ENCODE peak calls at places on chromosome 9, in nine cellular contexts. E is activated gamma-delta T cell, K is cerebellum, T is GM20000, V is NCI-H1092 treated with DMSO at 0.1 percent for 48 hours, X is lower leg skin, N is Panc1, Y is D341Med, G is NCI-H146. F is an unnamed sample.

GRCh38 chr9:20702565-20702964 is 18.5 kb downstream of the FOCAD start:
- DNase-seq in E (no peak), K (no peak), T (no peak), V (no peak), X (no peak), N (no peak), Y (no peak), G (no peak), F (no peak)

GRCh38 chr9:115349542-115349941 is 231.6 kb upstream of the TNC start:
- DNase-seq in E (no peak), K (no peak), T (no peak), V (no peak), X (no peak), N (no peak), Y (no peak), G (no peak), F (no peak)

GRCh38 chr9:123772374-123772773 is 157.6 kb downstream of the DENND1A start:
- DNase-seq in E (no peak), K (no peak), T (no peak), V (no peak), X (no peak), N (no peak), Y (no peak), G (no peak), F (no peak)

GRCh38 chr9:137354845-137355420 is 52.9 kb upstream of the NRARP start:
- DNase-seq in E (no peak), K (no peak), T (peak), V (no peak), X (no peak), N (no peak), Y (peak), G (no peak), F (no peak)

GRCh38 chr9:138104251-138105122 is 226.9 kb downstream of the CACNA1B start:
- DNase-seq in E (no peak), K (no peak), T (no peak), V (no peak), X (peak), N (no peak), Y (peak), G (no peak), F (peak)

GRCh38 chr9:100229561-100229960 is 123.2 kb downstream of the TEX10 start:
- DNase-seq in E (no peak), K (no peak), T (no peak), V (peak), X (no peak), N (no peak), Y (no peak), G (no peak), F (no peak)

GRCh38 chr9:13719410-13719809 is 439.9 kb upstream of the MPDZ start:
- DNase-seq in E (no peak), K (no peak), T (no peak), V (no peak), X (no peak), N (no peak), Y (no peak), G (no peak), F (no peak)

GRCh38 chr9:92723299-92723625 is 41.4 kb downstream of the BICD2 start:
- DNase-seq in E (no peak), K (no peak), T (no peak), V (no peak), X (peak), N (no peak), Y (no peak), G (no peak), F (no peak)

GRCh38 chr9:18614651-18615050 is 140.7 kb downstream of the ADAMTSL1 start:
- DNase-seq in E (no peak), K (no peak), T (no peak), V (no peak), X (no peak), N (no peak), Y (no peak), G (no peak), F (no peak)

GRCh38 chr9:127540664-127541041 is 71.4 kb upstream of the STXBP1 start:
- DNase-seq in E (no peak), K (no peak), T (no peak), V (no peak), X (no peak), N (no peak), Y (no peak), G (no peak), F (no peak)

GRCh38 chr9:36623280-36623679 is 50.6 kb downstream of the MELK start:
- DNase-seq in E (no peak), K (no peak), T (no peak), V (no peak), X (no peak), N (no peak), Y (no peak), G (no peak), F (no peak)

GRCh38 chr9:121358747-121359146 is 11.3 kb downstream of the STOM start:
- DNase-seq in E (no peak), K (no peak), T (no peak), V (no peak), X (no peak), N (no peak), Y (no peak), G (no peak), F (no peak)

GRCh38 chr9:134403682-134404301 is 77.5 kb downstream of the RXRA start:
- DNase-seq in E (no peak), K (peak), T (peak), V (no peak), X (peak), N (no peak), Y (no peak), G (no peak), F (peak)

GRCh38 chr9:18384066-18384465 is 89.9 kb upstream of the ADAMTSL1 start:
- DNase-seq in E (no peak), K (no peak), T (no peak), V (no peak), X (no peak), N (no peak), Y (no peak), G (no peak), F (no peak)

GRCh38 chr9:33461474-33461873 is 12.2 kb downstream of the NOL6 start:
- DNase-seq in E (no peak), K (no peak), T (no peak), V (no peak), X (no peak), N (no peak), Y (no peak), G (no peak), F (no peak)

GRCh38 chr9:3732077-3733038 is 206.6 kb upstream of the RFX3 start:
- DNase-seq in E (no peak), K (peak), T (peak), V (peak), X (no peak), N (peak), Y (peak), G (peak), F (no peak)

GRCh38 chr9:98864257-98865180 is 57.0 kb downstream of the GALNT12 start:
- DNase-seq in E (no peak), K (no peak), T (no peak), V (no peak), X (peak), N (no peak), Y (no peak), G (no peak), F (no peak)

GRCh38 chr9:130147910-130148309 is 24.3 kb upstream of the NCS1 start:
- DNase-seq in E (no peak), K (no peak), T (no peak), V (no peak), X (no peak), N (no peak), Y (no peak), G (no peak), F (no peak)

GRCh38 chr9:89619019-89619418 is 14.2 kb downstream of the GADD45G start:
- DNase-seq in E (no peak), K (no peak), T (no peak), V (no peak), X (no peak), N (no peak), Y (no peak), G (no peak), F (no peak)